ENCODE peak calls at places on chromosomes 5 and 9, in nine cellular contexts. One of them, this sample, is unnamed.

GRCh38 chr5:134438641-134439621 is 27.2 kb upstream of the CDKN2AIPNL start:
- DNase-seq in cardiac fibroblast: peak
- DNase-seq in A673: peak
- DNase-seq in brain microvascular endothelial cell: peak
- DNase-seq in GM23338: peak
- DNase-seq in retinal pigment epithelial cell: no peak
- DNase-seq in fibroblast of mammary gland: peak
- DNase-seq in HFF-Myc: peak
- DNase-seq in fibroblast of pulmonary artery: peak
- DNase-seq in this sample: peak

GRCh38 chr5:26482817-26483375 is 555.5 kb downstream of the CDH9 start:
- DNase-seq in cardiac fibroblast: no peak
- DNase-seq in A673: peak
- DNase-seq in brain microvascular endothelial cell: peak
- DNase-seq in GM23338: peak
- DNase-seq in retinal pigment epithelial cell: peak
- DNase-seq in fibroblast of mammary gland: peak
- DNase-seq in HFF-Myc: no peak
- DNase-seq in fibroblast of pulmonary artery: peak
- DNase-seq in this sample: no peak

GRCh38 chr5:138664276-138664943 is 88.8 kb upstream of the CTNNA1 start:
- DNase-seq in cardiac fibroblast: peak
- DNase-seq in A673: no peak
- DNase-seq in brain microvascular endothelial cell: peak
- DNase-seq in GM23338: no peak
- DNase-seq in retinal pigment epithelial cell: no peak
- DNase-seq in fibroblast of mammary gland: peak
- DNase-seq in HFF-Myc: no peak
- DNase-seq in fibroblast of pulmonary artery: peak
- DNase-seq in this sample: no peak

GRCh38 chr5:181008136-181008535 is 19.5 kb downstream of the BTNL3 start:
- DNase-seq in cardiac fibroblast: no peak
- DNase-seq in A673: no peak
- DNase-seq in brain microvascular endothelial cell: no peak
- DNase-seq in GM23338: peak
- DNase-seq in retinal pigment epithelial cell: no peak
- DNase-seq in fibroblast of mammary gland: no peak
- DNase-seq in HFF-Myc: no peak
- DNase-seq in fibroblast of pulmonary artery: no peak
- DNase-seq in this sample: no peak

GRCh38 chr5:9898319-9898718 is 268.2 kb upstream of the TAS2R1 start:
- DNase-seq in cardiac fibroblast: peak
- DNase-seq in A673: peak
- DNase-seq in brain microvascular endothelial cell: peak
- DNase-seq in GM23338: peak
- DNase-seq in retinal pigment epithelial cell: peak
- DNase-seq in fibroblast of mammary gland: peak
- DNase-seq in HFF-Myc: no peak
- DNase-seq in fibroblast of pulmonary artery: peak
- DNase-seq in this sample: no peak

GRCh38 chr9:79195904-79196303 is 375.9 kb upstream of the TLE4 start:
- DNase-seq in cardiac fibroblast: peak
- DNase-seq in A673: no peak
- DNase-seq in brain microvascular endothelial cell: peak
- DNase-seq in GM23338: no peak
- DNase-seq in retinal pigment epithelial cell: no peak
- DNase-seq in fibroblast of mammary gland: peak
- DNase-seq in HFF-Myc: no peak
- DNase-seq in fibroblast of pulmonary artery: peak
- DNase-seq in this sample: no peak

GRCh38 chr5:31135542-31135941 is 57.9 kb upstream of the CDH6 start:
- DNase-seq in cardiac fibroblast: no peak
- DNase-seq in A673: no peak
- DNase-seq in brain microvascular endothelial cell: no peak
- DNase-seq in GM23338: no peak
- DNase-seq in retinal pigment epithelial cell: no peak
- DNase-seq in fibroblast of mammary gland: no peak
- DNase-seq in HFF-Myc: no peak
- DNase-seq in fibroblast of pulmonary artery: no peak
- DNase-seq in this sample: no peak

GRCh38 chr5:4245511-4245910 is 649.9 kb downstream of the IRX1 start:
- DNase-seq in cardiac fibroblast: no peak
- DNase-seq in A673: no peak
- DNase-seq in brain microvascular endothelial cell: no peak
- DNase-seq in GM23338: no peak
- DNase-seq in retinal pigment epithelial cell: no peak
- DNase-seq in fibroblast of mammary gland: no peak
- DNase-seq in HFF-Myc: no peak
- DNase-seq in fibroblast of pulmonary artery: no peak
- DNase-seq in this sample: no peak

GRCh38 chr5:78065663-78066062 is 228.8 kb downstream of the AP3B1 start:
- DNase-seq in cardiac fibroblast: no peak
- DNase-seq in A673: peak
- DNase-seq in brain microvascular endothelial cell: no peak
- DNase-seq in GM23338: peak
- DNase-seq in retinal pigment epithelial cell: no peak
- DNase-seq in fibroblast of mammary gland: peak
- DNase-seq in HFF-Myc: no peak
- DNase-seq in fibroblast of pulmonary artery: no peak
- DNase-seq in this sample: no peak

GRCh38 chr5:134511796-134512660 is 13.4 kb upstream of the JADE2 start:
- DNase-seq in cardiac fibroblast: peak
- DNase-seq in A673: no peak
- DNase-seq in brain microvascular endothelial cell: peak
- DNase-seq in GM23338: peak
- DNase-seq in retinal pigment epithelial cell: no peak
- DNase-seq in fibroblast of mammary gland: peak
- DNase-seq in HFF-Myc: no peak
- DNase-seq in fibroblast of pulmonary artery: peak
- DNase-seq in this sample: no peak

GRCh38 chr9:136694163-136694864 is 7.1 kb upstream of the AGPAT2 start:
- DNase-seq in cardiac fibroblast: peak
- DNase-seq in A673: peak
- DNase-seq in brain microvascular endothelial cell: no peak
- DNase-seq in GM23338: peak
- DNase-seq in retinal pigment epithelial cell: no peak
- DNase-seq in fibroblast of mammary gland: peak
- DNase-seq in HFF-Myc: no peak
- DNase-seq in fibroblast of pulmonary artery: peak
- DNase-seq in this sample: no peak

GRCh38 chr5:123719004-123719403 is 207.0 kb downstream of the CSNK1G3 start:
- DNase-seq in cardiac fibroblast: no peak
- DNase-seq in A673: no peak
- DNase-seq in brain microvascular endothelial cell: no peak
- DNase-seq in GM23338: peak
- DNase-seq in retinal pigment epithelial cell: no peak
- DNase-seq in fibroblast of mammary gland: peak
- DNase-seq in HFF-Myc: no peak
- DNase-seq in fibroblast of pulmonary artery: peak
- DNase-seq in this sample: no peak

GRCh38 chr5:443239-444151 is 519 bp downstream of the EXOC3 start:
- DNase-seq in cardiac fibroblast: no peak
- DNase-seq in A673: peak
- DNase-seq in brain microvascular endothelial cell: no peak
- DNase-seq in GM23338: no peak
- DNase-seq in retinal pigment epithelial cell: no peak
- DNase-seq in fibroblast of mammary gland: no peak
- DNase-seq in HFF-Myc: no peak
- DNase-seq in fibroblast of pulmonary artery: no peak
- DNase-seq in this sample: no peak

GRCh38 chr9:133868203-133868602 is 123.9 kb downstream of the VAV2 start:
- DNase-seq in cardiac fibroblast: no peak
- DNase-seq in A673: no peak
- DNase-seq in brain microvascular endothelial cell: no peak
- DNase-seq in GM23338: no peak
- DNase-seq in retinal pigment epithelial cell: no peak
- DNase-seq in fibroblast of mammary gland: no peak
- DNase-seq in HFF-Myc: no peak
- DNase-seq in fibroblast of pulmonary artery: no peak
- DNase-seq in this sample: no peak

GRCh38 chr5:80184235-80185023 is 71.4 kb downstream of the SERINC5 start:
- DNase-seq in cardiac fibroblast: no peak
- DNase-seq in A673: no peak
- DNase-seq in brain microvascular endothelial cell: no peak
- DNase-seq in GM23338: peak
- DNase-seq in retinal pigment epithelial cell: no peak
- DNase-seq in fibroblast of mammary gland: no peak
- DNase-seq in HFF-Myc: no peak
- DNase-seq in fibroblast of pulmonary artery: no peak
- DNase-seq in this sample: no peak

GRCh38 chr9:71764438-71764837 is 3.9 kb downstream of the CEMIP2 start:
- DNase-seq in cardiac fibroblast: no peak
- DNase-seq in A673: no peak
- DNase-seq in brain microvascular endothelial cell: no peak
- DNase-seq in GM23338: no peak
- DNase-seq in retinal pigment epithelial cell: no peak
- DNase-seq in fibroblast of mammary gland: no peak
- DNase-seq in HFF-Myc: no peak
- DNase-seq in fibroblast of pulmonary artery: no peak
- DNase-seq in this sample: no peak
- H3K4me3 ChIP-seq in cardiac fibroblast: no peak
- H3K4me3 ChIP-seq in A673: no peak
- H3K4me3 ChIP-seq in brain microvascular endothelial cell: no peak
- H3K4me3 ChIP-seq in GM23338: peak
- H3K4me3 ChIP-seq in retinal pigment epithelial cell: no peak
- H3K4me3 ChIP-seq in fibroblast of mammary gland: no peak
- H3K4me3 ChIP-seq in HFF-Myc: peak
- H3K4me3 ChIP-seq in fibroblast of pulmonary artery: no peak
- H3K4me3 ChIP-seq in this sample: peak

GRCh38 chr9:928363-929042 is 48.0 kb upstream of the DMRT3 start:
- DNase-seq in cardiac fibroblast: no peak
- DNase-seq in A673: peak
- DNase-seq in brain microvascular endothelial cell: no peak
- DNase-seq in GM23338: peak
- DNase-seq in retinal pigment epithelial cell: no peak
- DNase-seq in fibroblast of mammary gland: no peak
- DNase-seq in HFF-Myc: no peak
- DNase-seq in fibroblast of pulmonary artery: peak
- DNase-seq in this sample: peak
- TF ChIP-seq CTCF in cardiac fibroblast: peak
- TF ChIP-seq CTCF in A673: peak
- TF ChIP-seq CTCF in brain microvascular endothelial cell: peak
- TF ChIP-seq CTCF in GM23338: peak
- TF ChIP-seq CTCF in retinal pigment epithelial cell: peak
- TF ChIP-seq CTCF in fibroblast of mammary gland: peak
- TF ChIP-seq CTCF in HFF-Myc: peak
- TF ChIP-seq CTCF in fibroblast of pulmonary artery: peak
- TF ChIP-seq CTCF in this sample: peak

DNA sequence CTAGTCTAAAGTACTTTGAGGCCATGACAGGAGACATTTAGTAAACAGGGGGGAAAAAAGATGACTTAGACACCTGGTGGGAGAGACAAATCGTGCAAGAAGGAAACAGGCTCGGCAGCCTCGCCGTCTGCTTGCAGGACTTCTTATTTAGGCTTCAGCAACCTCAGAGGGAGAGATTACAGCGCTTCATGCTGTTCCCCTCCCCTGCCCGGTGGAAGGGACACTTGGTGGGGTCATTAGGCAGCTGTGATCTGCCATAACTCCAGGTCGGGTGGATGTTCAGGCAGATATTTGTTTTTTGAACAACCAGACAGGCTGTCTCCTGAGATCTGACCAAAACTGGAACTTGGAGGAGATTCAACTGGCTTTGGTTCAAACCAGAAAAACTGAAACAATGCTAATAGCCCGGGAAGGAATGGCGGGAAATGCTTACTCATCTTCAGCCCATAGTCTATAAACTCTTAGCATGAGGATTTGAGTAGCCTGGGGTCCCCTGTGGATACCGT is 38.1 kb upstream of the CD180 start:
- DNase-seq in cardiac fibroblast: peak
- DNase-seq in A673: peak
- DNase-seq in brain microvascular endothelial cell: peak
- DNase-seq in GM23338: no peak
- DNase-seq in retinal pigment epithelial cell: no peak
- DNase-seq in fibroblast of mammary gland: peak
- DNase-seq in HFF-Myc: peak
- DNase-seq in fibroblast of pulmonary artery: peak
- DNase-seq in this sample: no peak
- H3K4me3 ChIP-seq in cardiac fibroblast: no peak
- H3K4me3 ChIP-seq in A673: no peak
- H3K4me3 ChIP-seq in brain microvascular endothelial cell: no peak
- H3K4me3 ChIP-seq in GM23338: no peak
- H3K4me3 ChIP-seq in retinal pigment epithelial cell: no peak
- H3K4me3 ChIP-seq in fibroblast of mammary gland: no peak
- H3K4me3 ChIP-seq in HFF-Myc: no peak
- H3K4me3 ChIP-seq in fibroblast of pulmonary artery: no peak
- H3K4me3 ChIP-seq in this sample: no peak

DNA sequence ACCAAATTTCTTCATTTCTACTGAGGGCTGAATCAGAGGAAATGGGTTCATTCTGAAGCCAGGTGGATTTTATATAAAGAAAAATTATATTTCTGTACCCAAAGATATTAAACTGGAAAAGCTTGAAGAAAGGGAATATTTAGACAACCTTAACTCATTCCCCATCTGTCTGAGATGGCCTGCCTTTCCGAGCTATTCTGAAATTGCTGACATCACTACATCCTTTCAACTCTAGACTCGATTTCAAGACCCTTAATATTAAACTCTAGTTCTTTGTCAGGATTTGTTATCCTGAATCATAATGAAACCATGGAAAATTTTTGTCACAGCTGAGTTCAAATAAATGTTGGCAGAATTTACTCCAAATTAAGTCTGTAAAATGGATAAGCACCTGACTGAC is 818.5 kb upstream of the SEMA6A start:
- DNase-seq in cardiac fibroblast: no peak
- DNase-seq in A673: no peak
- DNase-seq in brain microvascular endothelial cell: no peak
- DNase-seq in GM23338: no peak
- DNase-seq in retinal pigment epithelial cell: no peak
- DNase-seq in fibroblast of mammary gland: no peak
- DNase-seq in HFF-Myc: no peak
- DNase-seq in fibroblast of pulmonary artery: no peak
- DNase-seq in this sample: no peak
- TF ChIP-seq CTCF in cardiac fibroblast: no peak
- TF ChIP-seq CTCF in A673: no peak
- TF ChIP-seq CTCF in brain microvascular endothelial cell: no peak
- TF ChIP-seq CTCF in GM23338: no peak
- TF ChIP-seq CTCF in retinal pigment epithelial cell: no peak
- TF ChIP-seq CTCF in fibroblast of mammary gland: no peak
- TF ChIP-seq CTCF in HFF-Myc: no peak
- TF ChIP-seq CTCF in fibroblast of pulmonary artery: no peak
- TF ChIP-seq CTCF in this sample: no peak

GRCh38 chr5:173734716-173735115 is 118.3 kb upstream of the BOD1 start:
- DNase-seq in cardiac fibroblast: no peak
- DNase-seq in A673: no peak
- DNase-seq in brain microvascular endothelial cell: no peak
- DNase-seq in GM23338: no peak
- DNase-seq in retinal pigment epithelial cell: no peak
- DNase-seq in fibroblast of mammary gland: no peak
- DNase-seq in HFF-Myc: no peak
- DNase-seq in fibroblast of pulmonary artery: no peak
- DNase-seq in this sample: no peak
- H3K4me3 ChIP-seq in cardiac fibroblast: no peak
- H3K4me3 ChIP-seq in A673: no peak
- H3K4me3 ChIP-seq in brain microvascular endothelial cell: no peak
- H3K4me3 ChIP-seq in GM23338: no peak
- H3K4me3 ChIP-seq in retinal pigment epithelial cell: no peak
- H3K4me3 ChIP-seq in fibroblast of mammary gland: no peak
- H3K4me3 ChIP-seq in HFF-Myc: no peak
- H3K4me3 ChIP-seq in fibroblast of pulmonary artery: no peak
- H3K4me3 ChIP-seq in this sample: no peak